ENCODE peak calls at places on chromosome 1, in nine cellular contexts. D, B, F, A, L, Z, R, G and O are unnamed samples.
A peak's percentile ranks its signal among the peaks of the same experiment; 100 is the strongest.

GRCh38 chr1:247295274-247295684 is 36.4 kb downstream of the ZNF496 start:
- DNase-seq in D (no peak), B (no peak), F (no peak), A (no peak), L (no peak), Z (peak; percentile 53), R (no peak), G (peak; percentile 12), O (peak; percentile 68)

GRCh38 chr1:151981178-151981525 is 12.5 kb downstream of the S100A10 start:
- DNase-seq in D (no peak), B (no peak), F (no peak), A (peak; percentile 64), L (no peak), Z (peak; percentile 81), R (no peak), G (no peak), O (peak; percentile 55)

GRCh38 chr1:213619026-213619425 is 368.7 kb upstream of the PROX1 start:
- DNase-seq in D (no peak), B (no peak), F (no peak), A (no peak), L (no peak), Z (no peak), R (no peak), G (no peak), O (no peak)

GRCh38 chr1:227789042-227789880 is 26.2 kb upstream of the PRSS38 start:
- DNase-seq in D (peak; percentile 31), B (no peak), F (peak; percentile 13), A (no peak), L (no peak), Z (no peak), R (no peak), G (no peak), O (peak; percentile 59)

GRCh38 chr1:180920702-180921101 is 8.0 kb downstream of the KIAA1614 start:
- DNase-seq in D (no peak), B (no peak), F (no peak), A (no peak), L (no peak), Z (no peak), R (no peak), G (no peak), O (peak; percentile 30)

GRCh38 chr1:73744985-73745384 is 453.0 kb downstream of the LRRIQ3 start:
- DNase-seq in D (no peak), B (no peak), F (no peak), A (no peak), L (no peak), Z (no peak), R (no peak), G (no peak), O (no peak)

GRCh38 chr1:115685029-115685705 is 43.4 kb downstream of the VANGL1 start:
- DNase-seq in D (no peak), B (no peak), F (no peak), A (no peak), L (no peak), Z (no peak), R (no peak), G (no peak), O (no peak)

GRCh38 chr1:195197116-195197515 is 1411.1 kb downstream of the KCNT2 start:
- DNase-seq in D (no peak), B (no peak), F (no peak), A (no peak), L (no peak), Z (no peak), R (no peak), G (no peak), O (no peak)

GRCh38 chr1:18922319-18922726 is 20.0 kb upstream of the ALDH4A1 start:
- DNase-seq in D (peak; percentile 91), B (no peak), F (peak; percentile 70), A (peak; percentile 77), L (peak; percentile 65), Z (peak; percentile 68), R (peak; percentile 84), G (no peak), O (peak; percentile 95)

GRCh38 chr1:207645632-207646081 is 724 bp downstream of the CR1L start:
- DNase-seq in D (no peak), B (no peak), F (no peak), A (no peak), L (no peak), Z (no peak), R (no peak), G (no peak), O (no peak)

GRCh38 chr1:221045842-221046831 is 166.9 kb downstream of the HLX start:
- DNase-seq in D (peak; percentile 38), B (no peak), F (no peak), A (no peak), L (no peak), Z (peak; percentile 8), R (no peak), G (no peak), O (peak; percentile 30)

GRCh38 chr1:223810586-223810985 is 35.2 kb downstream of the TP53BP2 start:
- DNase-seq in D (no peak), B (no peak), F (no peak), A (no peak), L (no peak), Z (peak; percentile 42), R (no peak), G (no peak), O (peak; percentile 48)